ENCODE peak calls at places on chromosome 13, in six cellular contexts. One of them, this sample, is unnamed.

GRCh38 chr13:53110181-53110580 is 81.6 kb downstream of the OLFM4 start:
- DNase-seq in GM23248: no peak
- DNase-seq in PC-3: no peak
- DNase-seq in neural progenitor cell: no peak
- DNase-seq in MM.1S: no peak
- DNase-seq in GM23338: no peak
- DNase-seq in this sample: no peak

GRCh38 chr13:24916464-24916863 is 152.5 kb downstream of the RNF17 start:
- DNase-seq in PC-3: no peak
- DNase-seq in GM23248: no peak
- DNase-seq in MM.1S: no peak
- DNase-seq in neural progenitor cell: no peak
- DNase-seq in GM23338: no peak
- DNase-seq in this sample: no peak

GRCh38 chr13:106573279-106573831 is 5.4 kb upstream of the ARGLU1 start:
- DNase-seq in PC-3: no peak
- DNase-seq in neural progenitor cell: no peak
- DNase-seq in GM23338: no peak
- DNase-seq in GM23248: peak; percentile 89
- DNase-seq in MM.1S: no peak
- DNase-seq in this sample: no peak

GRCh38 chr13:106232680-106233079 is 302.8 kb downstream of the EFNB2 start:
- DNase-seq in GM23248: no peak
- DNase-seq in GM23338: peak; percentile 15
- DNase-seq in neural progenitor cell: no peak
- DNase-seq in MM.1S: no peak
- DNase-seq in PC-3: no peak
- DNase-seq in this sample: no peak

GRCh38 chr13:86758116-86758515 is 913.1 kb upstream of the SLITRK5 start:
- DNase-seq in GM23248: no peak
- DNase-seq in GM23338: no peak
- DNase-seq in MM.1S: no peak
- DNase-seq in PC-3: peak; percentile 52
- DNase-seq in neural progenitor cell: no peak
- DNase-seq in this sample: no peak

GRCh38 chr13:85567909-85568308 is 231.3 kb downstream of the SLITRK6 start:
- DNase-seq in GM23248: no peak
- DNase-seq in PC-3: no peak
- DNase-seq in neural progenitor cell: peak; percentile 37
- DNase-seq in MM.1S: no peak
- DNase-seq in GM23338: peak; percentile 62
- DNase-seq in this sample: no peak

GRCh38 chr13:45331981-45332830 is 8.8 kb downstream of the TPT1 start:
- DNase-seq in GM23248: peak; percentile 98
- DNase-seq in GM23338: no peak
- DNase-seq in PC-3: peak; percentile 76
- DNase-seq in neural progenitor cell: no peak
- DNase-seq in MM.1S: no peak
- DNase-seq in this sample: peak; percentile 49

GRCh38 chr13:64718116-64718515 is 2512.0 kb downstream of the PCDH9 start:
- DNase-seq in MM.1S: no peak
- DNase-seq in GM23338: no peak
- DNase-seq in GM23248: no peak
- DNase-seq in neural progenitor cell: no peak
- DNase-seq in PC-3: no peak
- DNase-seq in this sample: no peak

GRCh38 chr13:103788061-103788652 is 721.9 kb upstream of the SLC10A2 start:
- DNase-seq in GM23338: peak; percentile 39
- DNase-seq in MM.1S: no peak
- DNase-seq in GM23248: no peak
- DNase-seq in neural progenitor cell: no peak
- DNase-seq in PC-3: peak; percentile 10
- DNase-seq in this sample: peak; percentile 8

GRCh38 chr13:51834581-51835158 is 10.3 kb downstream of the TMEM272 start:
- DNase-seq in MM.1S: no peak
- DNase-seq in neural progenitor cell: peak; percentile 18
- DNase-seq in PC-3: no peak
- DNase-seq in GM23338: no peak
- DNase-seq in GM23248: no peak
- DNase-seq in this sample: no peak

GRCh38 chr13:77009011-77009410 is 17.1 kb downstream of the CLN5 start:
- DNase-seq in GM23338: no peak
- DNase-seq in MM.1S: no peak
- DNase-seq in PC-3: no peak
- DNase-seq in GM23248: no peak
- DNase-seq in neural progenitor cell: no peak
- DNase-seq in this sample: no peak

GRCh38 chr13:50550151-50550550 is 293.3 kb downstream of the DLEU7 start:
- DNase-seq in PC-3: no peak
- DNase-seq in GM23248: no peak
- DNase-seq in neural progenitor cell: no peak
- DNase-seq in GM23338: no peak
- DNase-seq in MM.1S: no peak
- DNase-seq in this sample: no peak

GRCh38 chr13:26529441-26529840 is 28.0 kb upstream of the WASF3 start:
- DNase-seq in GM23248: peak; percentile 66
- DNase-seq in GM23338: peak; percentile 78
- DNase-seq in neural progenitor cell: peak; percentile 78
- DNase-seq in MM.1S: peak; percentile 61
- DNase-seq in PC-3: peak; percentile 60
- DNase-seq in this sample: peak; percentile 39

GRCh38 chr13:65504213-65504612 is 1725.9 kb downstream of the PCDH9 start:
- DNase-seq in GM23248: no peak
- DNase-seq in MM.1S: no peak
- DNase-seq in PC-3: no peak
- DNase-seq in neural progenitor cell: no peak
- DNase-seq in GM23338: no peak
- DNase-seq in this sample: no peak

GRCh38 chr13:112103971-112104872 is 37.3 kb downstream of the SOX1 start:
- DNase-seq in neural progenitor cell: peak; percentile 99
- DNase-seq in PC-3: no peak
- DNase-seq in MM.1S: no peak
- DNase-seq in GM23338: peak; percentile 86
- DNase-seq in GM23248: no peak
- DNase-seq in this sample: no peak

GRCh38 chr13:71290963-71291937 is 575.8 kb downstream of the DACH1 start:
- DNase-seq in GM23338: no peak
- DNase-seq in GM23248: peak; percentile 33
- DNase-seq in neural progenitor cell: no peak
- DNase-seq in MM.1S: peak; percentile 85
- DNase-seq in PC-3: peak; percentile 71
- DNase-seq in this sample: peak; percentile 19

GRCh38 chr13:31598990-31599389 is 140.3 kb upstream of the RXFP2 start:
- DNase-seq in GM23248: no peak
- DNase-seq in GM23338: no peak
- DNase-seq in MM.1S: no peak
- DNase-seq in PC-3: no peak
- DNase-seq in neural progenitor cell: no peak
- DNase-seq in this sample: no peak

GRCh38 chr13:57640582-57640981 is 9.0 kb downstream of the PCDH17 start:
- DNase-seq in GM23338: no peak
- DNase-seq in MM.1S: no peak
- DNase-seq in GM23248: no peak
- DNase-seq in PC-3: no peak
- DNase-seq in neural progenitor cell: no peak
- DNase-seq in this sample: no peak

GRCh38 chr13:48199404-48199991 is 33.5 kb upstream of the ITM2B start:
- DNase-seq in GM23248: no peak
- DNase-seq in neural progenitor cell: no peak
- DNase-seq in PC-3: no peak
- DNase-seq in GM23338: no peak
- DNase-seq in MM.1S: no peak
- DNase-seq in this sample: no peak

GRCh38 chr13:37326319-37326718 is 220.9 kb upstream of the CSNK1A1L start:
- DNase-seq in GM23338: no peak
- DNase-seq in PC-3: no peak
- DNase-seq in GM23248: peak; percentile 28
- DNase-seq in MM.1S: no peak
- DNase-seq in neural progenitor cell: no peak
- DNase-seq in this sample: no peak

GRCh38 chr13:50923272-50923671 is 13.7 kb downstream of the RNASEH2B start:
- DNase-seq in MM.1S: no peak
- DNase-seq in PC-3: no peak
- DNase-seq in neural progenitor cell: no peak
- DNase-seq in GM23338: no peak
- DNase-seq in GM23248: peak; percentile 23
- DNase-seq in this sample: no peak

GRCh38 chr13:51341804-51342203 is 2.3 kb downstream of the SERPINE3 start:
- DNase-seq in GM23338: no peak
- DNase-seq in neural progenitor cell: no peak
- DNase-seq in GM23248: no peak
- DNase-seq in MM.1S: no peak
- DNase-seq in PC-3: no peak
- DNase-seq in this sample: no peak

GRCh38 chr13:30322428-30322827 is 15.1 kb upstream of the KATNAL1 start:
- DNase-seq in MM.1S: no peak
- DNase-seq in GM23248: no peak
- DNase-seq in PC-3: no peak
- DNase-seq in neural progenitor cell: no peak
- DNase-seq in GM23338: no peak
- DNase-seq in this sample: no peak

GRCh38 chr13:72651196-72651595 is 76.2 kb downstream of the MZT1 start:
- DNase-seq in GM23248: no peak
- DNase-seq in GM23338: peak; percentile 50
- DNase-seq in PC-3: peak; percentile 27
- DNase-seq in neural progenitor cell: peak; percentile 58
- DNase-seq in MM.1S: no peak
- DNase-seq in this sample: no peak

GRCh38 chr13:113974304-113975281 is 717 bp upstream of the C13orf46 start:
- DNase-seq in MM.1S: no peak
- DNase-seq in GM23248: no peak
- DNase-seq in GM23338: no peak
- DNase-seq in neural progenitor cell: no peak
- DNase-seq in PC-3: no peak
- DNase-seq in this sample: no peak

GRCh38 chr13:112877496-112877895 is 91.5 kb upstream of the MCF2L start:
- DNase-seq in PC-3: no peak
- DNase-seq in neural progenitor cell: no peak
- DNase-seq in GM23338: no peak
- DNase-seq in GM23248: no peak
- DNase-seq in MM.1S: no peak
- DNase-seq in this sample: no peak

GRCh38 chr13:92260363-92260762 is 861.9 kb downstream of the GPC5 start:
- DNase-seq in MM.1S: no peak
- DNase-seq in GM23248: no peak
- DNase-seq in neural progenitor cell: no peak
- DNase-seq in PC-3: no peak
- DNase-seq in GM23338: peak; percentile 8
- DNase-seq in this sample: no peak

GRCh38 chr13:44459674-44460073 is 86.0 kb downstream of the SERP2 start:
- DNase-seq in GM23338: no peak
- DNase-seq in neural progenitor cell: no peak
- DNase-seq in PC-3: no peak
- DNase-seq in MM.1S: no peak
- DNase-seq in GM23248: no peak
- DNase-seq in this sample: no peak

GRCh38 chr13:110333837-110334236 is 26.8 kb downstream of the COL4A2 start:
- DNase-seq in GM23248: no peak
- DNase-seq in MM.1S: no peak
- DNase-seq in GM23338: no peak
- DNase-seq in PC-3: no peak
- DNase-seq in neural progenitor cell: no peak
- DNase-seq in this sample: no peak

GRCh38 chr13:89748716-89749115 is 1598.8 kb upstream of the MIR17HG start:
- DNase-seq in MM.1S: no peak
- DNase-seq in GM23248: no peak
- DNase-seq in GM23338: no peak
- DNase-seq in neural progenitor cell: no peak
- DNase-seq in PC-3: no peak
- DNase-seq in this sample: no peak
- TF ChIP-seq EZH2 in MM.1S: no peak
- TF ChIP-seq EZH2 in GM23248: no peak
- TF ChIP-seq EZH2 in GM23338: no peak
- TF ChIP-seq EZH2 in neural progenitor cell: no peak
- TF ChIP-seq EZH2 in PC-3: no peak
- TF ChIP-seq EZH2 in this sample: no peak

GRCh38 chr13:40597735-40598365 is 68.6 kb downstream of the FOXO1 start:
- DNase-seq in GM23338: peak; percentile 43
- DNase-seq in GM23248: no peak
- DNase-seq in neural progenitor cell: peak; percentile 15
- DNase-seq in MM.1S: no peak
- DNase-seq in PC-3: no peak
- DNase-seq in this sample: peak; percentile 57
- H3F3A ChIP-seq in GM23338: peaks cover 3% of the 10 kb centered on the region
- H3F3A ChIP-seq in GM23248: no peaks in the 10 kb centered on the region
- H3F3A ChIP-seq in neural progenitor cell: no peaks in the 10 kb centered on the region
- H3F3A ChIP-seq in MM.1S: no peaks in the 10 kb centered on the region
- H3F3A ChIP-seq in PC-3: no peaks in the 10 kb centered on the region
- H3F3A ChIP-seq in this sample: no peaks in the 10 kb centered on the region

GRCh38 chr13:21670006-21670882 is 629 bp upstream of the FGF9 start:
- DNase-seq in GM23338: peak; percentile 76
- DNase-seq in PC-3: no peak
- DNase-seq in GM23248: peak; percentile 67
- DNase-seq in MM.1S: peak; percentile 70
- DNase-seq in neural progenitor cell: peak; percentile 87
- DNase-seq in this sample: no peak
- TF ChIP-seq EZH2 in GM23338: peak; percentile 52
- TF ChIP-seq EZH2 in PC-3: peak; percentile 84
- TF ChIP-seq EZH2 in GM23248: no peak
- TF ChIP-seq EZH2 in MM.1S: no peak
- TF ChIP-seq EZH2 in neural progenitor cell: peak; percentile 6
- TF ChIP-seq EZH2 in this sample: no peak

GRCh38 chr13:41470187-41470586 is 12.8 kb downstream of the RGCC start:
- DNase-seq in MM.1S: no peak
- DNase-seq in neural progenitor cell: no peak
- DNase-seq in PC-3: no peak
- DNase-seq in GM23338: no peak
- DNase-seq in GM23248: no peak
- DNase-seq in this sample: no peak

GRCh38 chr13:41465965-41466364 is 8.6 kb downstream of the RGCC start:
- DNase-seq in GM23248: no peak
- DNase-seq in PC-3: no peak
- DNase-seq in GM23338: no peak
- DNase-seq in neural progenitor cell: no peak
- DNase-seq in MM.1S: no peak
- DNase-seq in this sample: no peak

GRCh38 chr13:41465215-41465907 is 8.0 kb downstream of the RGCC start:
- DNase-seq in PC-3: peak; percentile 47
- DNase-seq in neural progenitor cell: no peak
- DNase-seq in GM23248: peak; percentile 91
- DNase-seq in MM.1S: peak; percentile 10
- DNase-seq in GM23338: no peak
- DNase-seq in this sample: no peak

GRCh38 chr13:41468631-41469030 is 11.3 kb downstream of the RGCC start:
- DNase-seq in GM23338: no peak
- DNase-seq in PC-3: no peak
- DNase-seq in MM.1S: no peak
- DNase-seq in neural progenitor cell: no peak
- DNase-seq in GM23248: no peak
- DNase-seq in this sample: no peak

DNA sequence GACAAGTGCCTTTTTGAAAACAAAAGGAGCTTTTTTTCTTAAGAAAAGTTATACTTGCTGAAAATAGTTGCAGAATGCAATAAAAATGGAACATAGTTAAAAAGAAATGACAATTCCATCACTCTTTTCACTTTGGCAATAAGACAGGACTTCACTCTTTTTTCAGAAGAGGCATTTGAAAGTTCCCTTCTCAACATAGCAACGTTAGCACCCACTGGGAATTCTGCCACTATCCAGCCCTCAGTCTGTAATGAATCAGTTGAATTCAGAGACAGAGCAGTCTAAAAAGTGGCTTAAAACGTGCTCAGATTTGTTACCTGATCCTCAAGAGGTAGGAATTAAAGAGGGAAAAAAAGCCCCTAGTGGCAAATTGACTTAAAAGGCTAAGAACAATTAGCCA is 10.2 kb downstream of the RGCC start:
- DNase-seq in MM.1S: no peak
- DNase-seq in PC-3: no peak
- DNase-seq in GM23248: no peak
- DNase-seq in neural progenitor cell: no peak
- DNase-seq in GM23338: peak; percentile 22
- DNase-seq in this sample: no peak
- H3F3A ChIP-seq in MM.1S: no peaks in the 10 kb centered on the region
- H3F3A ChIP-seq in PC-3: no peaks in the 10 kb centered on the region
- H3F3A ChIP-seq in GM23248: peaks cover 11% of the 10 kb centered on the region
- H3F3A ChIP-seq in neural progenitor cell: no peaks in the 10 kb centered on the region
- H3F3A ChIP-seq in GM23338: no peaks in the 10 kb centered on the region
- H3F3A ChIP-seq in this sample: no peaks in the 10 kb centered on the region

This sample was measured in PC-9.